ENCODE peak calls at places on chromosomes 7 and 10, in seven cellular contexts. Q, G, K, Z, C, N and A are unnamed samples.

GRCh38 chr10:36759111-36759805 is 366.1 kb upstream of the ANKRD30A start:
- DNase-seq in Q (peak; percentile 93), G (no peak), K (no peak), Z (peak; percentile 57), C (no peak), N (no peak), A (no peak)

GRCh38 chr7:119228482-119228881 is 1004.0 kb downstream of the ANKRD7 start:
- DNase-seq in Q (no peak), G (no peak), K (no peak), Z (peak; percentile 57), C (no peak), N (no peak), A (no peak)

GRCh38 chr10:26857991-26858706 is 2.6 kb downstream of the ABI1 start:
- DNase-seq in Q (peak; percentile 23), G (no peak), K (no peak), Z (peak; percentile 44), C (peak; percentile 57), N (no peak), A (no peak)

GRCh38 chr10:79178614-79179403 is 110.0 kb downstream of the ZMIZ1 start:
- DNase-seq in Q (peak; percentile 93), G (no peak), K (no peak), Z (peak; percentile 87), C (peak; percentile 92), N (peak; percentile 48), A (no peak)

GRCh38 chr7:94183289-94183749 is 179.2 kb upstream of the BET1 start:
- DNase-seq in Q (peak; percentile 100), G (no peak), K (no peak), Z (peak; percentile 99), C (peak; percentile 86), N (peak; percentile 35), A (peak; percentile 97)

GRCh38 chr10:69734797-69735468 is 66.8 kb upstream of the COL13A1 start:
- DNase-seq in Q (no peak), G (no peak), K (no peak), Z (no peak), C (no peak), N (no peak), A (no peak)

GRCh38 chr10:5538892-5539651 is 14.3 kb downstream of the CALML3 start:
- DNase-seq in Q (no peak), G (no peak), K (no peak), Z (peak; percentile 58), C (no peak), N (no peak), A (peak; percentile 26)

GRCh38 chr7:510782-511281 is 8.8 kb downstream of the PDGFA start:
- DNase-seq in Q (no peak), G (no peak), K (no peak), Z (no peak), C (no peak), N (no peak), A (no peak)

GRCh38 chr10:43194861-43195260 is 56.6 kb downstream of the CSGALNACT2 start:
- DNase-seq in Q (no peak), G (no peak), K (peak; percentile 39), Z (no peak), C (no peak), N (no peak), A (no peak)

GRCh38 chr7:31098606-31099360 is 46.7 kb downstream of the ADCYAP1R1 start:
- DNase-seq in Q (no peak), G (peak; percentile 5), K (no peak), Z (no peak), C (no peak), N (no peak), A (no peak)

DNA sequence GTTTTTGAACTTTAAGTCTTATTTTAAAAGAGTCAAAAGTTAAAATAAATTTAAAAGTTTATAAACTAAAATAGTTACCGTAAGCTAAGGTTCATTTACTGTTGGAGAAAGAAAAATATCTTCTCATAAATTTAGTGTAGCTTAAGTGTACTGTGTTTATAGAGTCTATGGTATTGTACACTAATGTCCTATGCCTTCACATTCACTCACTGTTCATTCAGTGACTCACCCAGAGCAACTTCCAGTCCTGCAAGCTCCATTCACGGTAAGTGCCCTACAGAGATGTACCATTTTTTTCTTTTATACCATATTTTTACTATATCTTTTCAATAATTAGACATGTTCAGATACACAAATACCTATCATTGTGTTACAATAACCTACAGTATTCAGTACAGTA is 97.6 kb downstream of the PTN start:
- DNase-seq in Q (peak; percentile 83), G (no peak), K (no peak), Z (peak; percentile 5), C (no peak), N (no peak), A (no peak)
- H3K18ac ChIP-seq in Q (no peak overlapping the region), G (no peak overlapping the region), K (no peak overlapping the region), Z (no peak overlapping the region), C (no peak overlapping the region), N (no peak overlapping the region), A (no peak overlapping the region)

GRCh38 chr7:134187893-134188292 is 60.8 kb downstream of the LRGUK start:
- DNase-seq in Q (no peak), G (no peak), K (no peak), Z (no peak), C (no peak), N (no peak), A (no peak)
- H3K18ac ChIP-seq in Q (no peak overlapping the region), G (no peak overlapping the region), K (no peak overlapping the region), Z (no peak overlapping the region), C (no peak overlapping the region), N (no peak overlapping the region), A (no peak overlapping the region)

DNA sequence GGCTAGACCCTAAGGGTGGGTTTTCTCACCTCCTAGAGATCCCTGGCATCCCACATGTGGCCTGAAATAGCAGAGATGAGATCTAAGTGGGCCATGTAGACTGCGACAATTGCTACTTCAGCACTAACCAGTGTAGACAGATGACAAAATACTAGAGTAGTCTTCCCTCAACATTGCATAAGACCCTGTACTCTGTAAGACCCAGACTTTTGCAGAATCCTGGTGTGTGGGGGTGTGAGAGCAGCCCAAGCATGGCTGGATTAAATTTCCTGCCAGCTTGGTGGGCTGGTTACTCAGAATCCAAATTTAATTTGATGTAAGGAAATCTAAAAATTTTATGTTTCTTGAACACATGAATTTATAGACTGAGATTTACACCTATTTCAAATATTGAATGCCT is 88.3 kb downstream of the ZNF365 start:
- DNase-seq in Q (no peak), G (no peak), K (no peak), Z (no peak), C (no peak), N (no peak), A (no peak)
- H3K18ac ChIP-seq in Q (no peak overlapping the region), G (no peak overlapping the region), K (no peak overlapping the region), Z (no peak overlapping the region), C (no peak overlapping the region), N (no peak overlapping the region), A (no peak overlapping the region)

GRCh38 chr7:130226333-130226732 is 18.7 kb downstream of the SSMEM1 start:
- DNase-seq in Q (no peak), G (no peak), K (no peak), Z (no peak), C (no peak), N (no peak), A (no peak)
- H3K18ac ChIP-seq in Q (no peak overlapping the region), G (no peak overlapping the region), K (no peak overlapping the region), Z (no peak overlapping the region), C (no peak overlapping the region), N (no peak overlapping the region), A (no peak overlapping the region)

DNA sequence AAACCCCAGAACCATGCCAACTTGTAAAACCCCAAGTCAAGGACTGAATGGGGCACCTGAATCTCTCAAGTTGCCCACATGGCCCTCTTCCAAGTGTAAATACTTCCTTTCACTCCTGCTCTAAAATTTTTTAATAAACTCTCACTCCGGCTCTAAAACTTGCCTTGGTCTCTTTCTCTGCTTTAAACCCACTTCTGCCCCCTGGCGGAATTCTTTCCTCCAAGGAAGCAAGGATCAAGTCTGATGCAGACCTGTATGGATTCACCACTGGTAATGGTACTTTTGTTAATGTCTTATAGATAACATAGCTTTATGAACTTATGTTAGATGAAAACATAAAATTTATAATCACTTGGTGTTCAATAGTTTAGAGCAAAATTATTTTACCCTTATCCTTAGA is 33.8 kb downstream of the SLC16A9 start:
- DNase-seq in Q (no peak), G (peak; percentile 54), K (peak; percentile 83), Z (no peak), C (peak; percentile 61), N (no peak), A (peak; percentile 22)
- H3K18ac ChIP-seq in Q (no peak overlapping the region), G (no peak overlapping the region), K (no peak overlapping the region), Z (no peak overlapping the region), C (no peak overlapping the region), N (no peak overlapping the region), A (no peak overlapping the region)

GRCh38 chr7:102220929-102221850 is 65.5 kb upstream of the SH2B2 start:
- DNase-seq in Q (peak; percentile 75), G (no peak), K (no peak), Z (peak; percentile 56), C (no peak), N (no peak), A (no peak)

GRCh38 chr7:102223175-102223574 is 63.5 kb upstream of the SH2B2 start:
- DNase-seq in Q (peak; percentile 24), G (no peak), K (no peak), Z (no peak), C (no peak), N (no peak), A (no peak)

GRCh38 chr7:102220229-102220850 is 66.3 kb upstream of the SH2B2 start:
- DNase-seq in Q (no peak), G (no peak), K (no peak), Z (no peak), C (peak; percentile 19), N (no peak), A (no peak)

GRCh38 chr7:102221961-102222360 is 64.7 kb upstream of the SH2B2 start:
- DNase-seq in Q (no peak), G (no peak), K (no peak), Z (no peak), C (no peak), N (no peak), A (no peak)

DNA sequence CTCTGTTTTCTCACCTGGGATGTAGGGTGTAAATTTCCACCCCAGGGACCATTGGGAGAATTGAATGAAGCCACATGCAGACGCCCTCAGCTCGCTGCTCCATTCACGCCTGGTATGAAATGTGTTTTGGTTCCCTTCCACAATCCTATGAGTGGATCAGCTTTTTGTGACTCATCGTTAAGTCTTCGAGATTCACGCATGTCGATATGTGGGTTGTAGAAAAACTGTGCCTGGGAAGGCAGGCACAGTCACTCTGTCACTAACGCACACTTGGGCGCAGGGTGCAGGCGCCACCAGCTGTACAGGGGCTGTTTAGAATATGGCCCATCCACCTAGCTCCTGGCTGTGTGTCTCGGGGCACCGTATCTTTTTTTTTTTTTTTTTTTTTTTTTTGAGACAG is 64.2 kb upstream of the SH2B2 start:
- DNase-seq in Q (peak; percentile 36), G (no peak), K (no peak), Z (no peak), C (peak; percentile 10), N (no peak), A (peak; percentile 55)
- H3K18ac ChIP-seq in Q (no peak overlapping the region), G (no peak overlapping the region), K (no peak overlapping the region), Z (no peak overlapping the region), C (no peak overlapping the region), N (no peak overlapping the region), A (no peak overlapping the region)